ENCODE peak calls at places on chromosomes 16 and 17, in nine cellular contexts. L is A549; D is RWPE2; G is CD8-positive, alpha-beta T cell; O is heart right ventricle; C is fibroblast of lung; B is breast epithelium; K is IMR-90; J is H1. Y is an unnamed sample.

GRCh38 chr16:9049241-9049640 is 42.2 kb upstream of the HAPSTR1 start:
- DNase-seq in L (no peak), D (no peak), G (no peak), O (no peak), C (peak; percentile 90), B (no peak), K (peak; percentile 97), J (no peak), Y (no peak)

GRCh38 chr17:12296120-12296727 is 275.5 kb downstream of the MAP2K4 start:
- DNase-seq in L (no peak), D (no peak), G (no peak), O (peak; percentile 9), C (peak; percentile 26), B (no peak), K (peak; percentile 60), J (no peak), Y (no peak)

GRCh38 chr16:4700997-4701743 is 7.8 kb downstream of the NUDT16L1 start:
- DNase-seq in L (no peak), D (no peak), G (no peak), O (peak; percentile 36), C (no peak), B (no peak), K (no peak), J (no peak), Y (no peak)

GRCh38 chr17:41538565-41538991 is 10.5 kb upstream of the KRT19 start:
- DNase-seq in L (no peak), D (no peak), G (no peak), O (no peak), C (no peak), B (peak; percentile 72), K (peak; percentile 59), J (no peak), Y (no peak)

GRCh38 chr16:78659216-78659615 is 559.8 kb downstream of the WWOX start:
- DNase-seq in L (no peak), D (no peak), G (no peak), O (peak; percentile 19), C (no peak), B (no peak), K (no peak), J (no peak), Y (no peak)

GRCh38 chr16:68200120-68200783 is 35.7 kb downstream of the ESRP2 start:
- DNase-seq in L (peak; percentile 13), D (no peak), G (no peak), O (no peak), C (peak; percentile 41), B (no peak), K (peak; percentile 71), J (no peak), Y (no peak)

GRCh38 chr17:72222971-72223370 is 102.2 kb downstream of the SOX9 start:
- DNase-seq in L (no peak), D (no peak), G (no peak), O (no peak), C (no peak), B (no peak), K (no peak), J (no peak), Y (no peak)

GRCh38 chr17:9239821-9240658 is 218.7 kb downstream of the NTN1 start:
- DNase-seq in L (peak; percentile 50), D (no peak), G (peak; percentile 65), O (peak; percentile 78), C (peak; percentile 67), B (peak; percentile 67), K (peak; percentile 39), J (no peak), Y (peak; percentile 88)

GRCh38 chr16:85642762-85643281 is 29.7 kb downstream of the GSE1 start:
- DNase-seq in L (no peak), D (no peak), G (no peak), O (no peak), C (no peak), B (no peak), K (no peak), J (no peak), Y (no peak)

GRCh38 chr16:7992616-7993015 is 597.7 kb downstream of the TMEM114 start:
- DNase-seq in L (no peak), D (no peak), G (no peak), O (no peak), C (no peak), B (no peak), K (no peak), J (no peak), Y (no peak)

GRCh38 chr17:50191070-50192045 is 10.1 kb downstream of the COL1A1 start:
- DNase-seq in L (no peak), D (no peak), G (no peak), O (no peak), C (no peak), B (no peak), K (peak; percentile 82), J (no peak), Y (no peak)

GRCh38 chr16:8258523-8258922 is 331.8 kb downstream of the TMEM114 start:
- DNase-seq in L (no peak), D (no peak), G (no peak), O (no peak), C (no peak), B (no peak), K (no peak), J (no peak), Y (no peak)

GRCh38 chr16:23826528-23827244 is 9.1 kb upstream of the PRKCB start:
- DNase-seq in L (peak; percentile 38), D (no peak), G (peak; percentile 11), O (no peak), C (no peak), B (no peak), K (no peak), J (no peak), Y (no peak)

GRCh38 chr16:10964891-10965326 is 20.5 kb downstream of the CLEC16A start:
- DNase-seq in L (no peak), D (no peak), G (no peak), O (no peak), C (no peak), B (no peak), K (no peak), J (no peak), Y (no peak)

GRCh38 chr17:33015716-33016346 is 24.2 kb downstream of the SPACA3 start:
- DNase-seq in L (no peak), D (no peak), G (no peak), O (no peak), C (no peak), B (no peak), K (no peak), J (no peak), Y (no peak)

GRCh38 chr17:38451840-38452529 is 23.7 kb downstream of the ARHGAP23 start:
- DNase-seq in L (no peak), D (peak; percentile 93), G (no peak), O (peak; percentile 69), C (peak; percentile 82), B (peak; percentile 37), K (peak; percentile 94), J (peak; percentile 88), Y (no peak)

GRCh38 chr17:68740555-68741447 is 139.6 kb upstream of the FAM20A start:
- DNase-seq in L (peak; percentile 34), D (no peak), G (no peak), O (no peak), C (no peak), B (no peak), K (no peak), J (no peak), Y (no peak)
- TF ChIP-seq CTCF in L (peak; percentile 53), D (peak; percentile 9), G (no peak), O (no peak), C (no peak), B (no peak), K (no peak), J (no peak), Y (no peak)

DNA sequence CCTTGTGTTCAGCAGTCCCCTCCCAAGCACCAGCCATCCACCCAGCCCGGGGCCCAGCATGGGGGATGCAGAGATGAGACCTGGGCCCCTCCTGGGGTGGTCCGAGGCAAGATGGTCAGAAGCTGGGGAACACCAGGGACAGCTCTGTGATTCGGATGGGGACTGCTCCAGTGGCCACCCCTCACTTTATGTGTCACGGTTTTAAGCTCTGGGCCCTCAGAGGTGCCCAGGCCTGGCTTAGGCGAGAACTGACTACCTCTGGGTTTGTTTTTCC is 92.0 kb upstream of the PLCG2 start:
- DNase-seq in L (no peak), D (no peak), G (no peak), O (no peak), C (no peak), B (no peak), K (no peak), J (no peak), Y (no peak)
- H3K4me1 ChIP-seq in L (no peaks in the 10 kb centered on the region), D (no peaks in the 10 kb centered on the region), G (no peaks in the 10 kb centered on the region), O (no peaks in the 10 kb centered on the region), C (no peaks in the 10 kb centered on the region), B (no peaks in the 10 kb centered on the region), K (no peaks in the 10 kb centered on the region), J (no peaks in the 10 kb centered on the region), Y (no peaks in the 10 kb centered on the region)

GRCh38 chr17:29929006-29929543 is 953 bp downstream of the SSH2 start:
- DNase-seq in L (peak; percentile 57), D (no peak), G (no peak), O (no peak), C (peak; percentile 21), B (no peak), K (no peak), J (no peak), Y (peak; percentile 22)

GRCh38 chr17:29930399-29931010 is 477 bp upstream of the SSH2 start:
- DNase-seq in L (no peak), D (no peak), G (no peak), O (no peak), C (peak; percentile 60), B (no peak), K (peak; percentile 41), J (no peak), Y (no peak)

GRCh38 chr17:29933379-29933778 is 3.4 kb upstream of the SSH2 start:
- DNase-seq in L (peak; percentile 61), D (no peak), G (no peak), O (no peak), C (peak; percentile 50), B (no peak), K (peak; percentile 43), J (no peak), Y (no peak)

GRCh38 chr17:29929544-29930398 is at the start of gene SSH2:
- DNase-seq in L (peak; percentile 95), D (peak; percentile 93), G (peak; percentile 87), O (peak; percentile 86), C (peak; percentile 75), B (peak; percentile 45), K (peak; percentile 73), J (no peak), Y (peak; percentile 85)

DNA sequence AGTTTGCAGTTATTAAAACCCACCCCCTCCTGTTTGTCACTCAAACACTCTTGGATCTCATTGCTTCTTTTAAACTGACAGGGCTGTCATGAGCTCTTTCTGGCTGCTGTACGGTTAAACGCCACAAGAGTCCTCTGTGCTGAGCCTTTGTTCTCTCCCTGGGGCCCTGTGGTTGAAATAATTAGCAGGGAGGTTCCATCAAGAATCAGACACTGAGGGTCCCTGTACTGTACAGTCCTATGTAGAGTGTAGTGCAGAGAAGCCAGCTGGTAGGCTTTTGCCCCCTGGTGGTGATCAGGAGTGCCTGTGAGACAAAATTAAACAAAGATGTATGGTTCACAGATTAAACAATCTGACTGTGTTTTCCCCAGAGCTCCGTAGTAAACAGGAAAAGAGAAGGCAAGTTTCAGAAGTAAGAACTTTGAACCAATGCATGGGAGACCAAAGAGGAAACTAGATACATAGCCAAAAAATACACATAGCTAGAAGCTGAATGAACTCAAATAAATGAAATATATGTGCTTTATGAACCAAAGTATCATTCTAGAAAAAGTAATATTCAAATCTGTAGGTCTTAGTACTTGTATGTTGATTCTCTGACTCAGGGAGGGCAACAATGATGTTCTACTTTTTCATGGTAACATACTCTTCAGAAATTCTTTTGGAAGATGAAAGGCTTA is 1.4 kb upstream of the SSH2 start:
- DNase-seq in L (peak; percentile 85), D (no peak), G (peak; percentile 66), O (peak; percentile 71), C (peak; percentile 82), B (peak; percentile 30), K (peak; percentile 78), J (no peak), Y (no peak)
- TF ChIP-seq CTCF in L (peak; percentile 99), D (peak; percentile 96), G (peak; percentile 85), O (peak; percentile 86), C (peak; percentile 97), B (peak; percentile 81), K (peak; percentile 93), J (peak; percentile 80), Y (peak; percentile 66)

GRCh38 chr17:64442550-64442971 is 6.4 kb upstream of the MILR1 start:
- DNase-seq in L (peak; percentile 55), D (no peak), G (no peak), O (no peak), C (no peak), B (no peak), K (no peak), J (no peak), Y (no peak)
- H3K4me1 ChIP-seq in L (peaks cover 22% of the 10 kb centered on the region), D (peaks cover 12% of the 10 kb centered on the region), G (peaks cover 9% of the 10 kb centered on the region), O (no peaks in the 10 kb centered on the region), C (peaks cover 7% of the 10 kb centered on the region), B (no peaks in the 10 kb centered on the region), K (no peaks in the 10 kb centered on the region), J (no peaks in the 10 kb centered on the region), Y (no peaks in the 10 kb centered on the region)